ENCODE peak calls at places on chromosome 1, in four cellular contexts. D, C, F and I are unnamed samples.

GRCh38 chr1:83857705-83858104 is 141.2 kb downstream of the TTLL7 start:
- DNase-seq in D (no peak), C (no peak), F (no peak), I (no peak)

GRCh38 chr1:241250465-241250864 is 106.5 kb downstream of the RGS7 start:
- DNase-seq in D (no peak), C (no peak), F (no peak), I (no peak)

GRCh38 chr1:116489231-116489697 is 81.6 kb downstream of the CD58 start:
- DNase-seq in D (no peak), C (no peak), F (no peak), I (no peak)

GRCh38 chr1:112701227-112702066 is 5.5 kb downstream of the RHOC start:
- DNase-seq in D (no peak), C (no peak), F (no peak), I (no peak)

GRCh38 chr1:114668784-114669561 is 876 bp downstream of the DENND2C start:
- DNase-seq in D (no peak), C (no peak), F (no peak), I (no peak)

GRCh38 chr1:39326836-39327235 is 122.3 kb downstream of the MACF1 start:
- DNase-seq in D (no peak), C (no peak), F (no peak), I (no peak)

GRCh38 chr1:198278922-198279321 is 122.1 kb downstream of the NEK7 start:
- DNase-seq in D (no peak), C (no peak), F (no peak), I (no peak)

GRCh38 chr1:58264462-58264861 is 282.1 kb downstream of the OMA1 start:
- DNase-seq in D (no peak), C (no peak), F (no peak), I (no peak)

GRCh38 chr1:41282679-41283317 is 40.7 kb upstream of the SCMH1 start:
- DNase-seq in D (peak), C (no peak), F (no peak), I (peak)

GRCh38 chr1:17239420-17239819 is 9.5 kb upstream of the PADI3 start:
- DNase-seq in D (no peak), C (no peak), F (no peak), I (no peak)

GRCh38 chr1:47478090-47478489 is 40.2 kb downstream of the FOXD2 start:
- DNase-seq in D (no peak), C (no peak), F (peak), I (no peak)

GRCh38 chr1:206717237-206717989 is 32.7 kb downstream of the MAPKAPK2 start:
- DNase-seq in D (no peak), C (no peak), F (no peak), I (no peak)

GRCh38 chr1:63773815-63774616 is at the start of gene ROR1:
- DNase-seq in D (peak), C (peak), F (peak), I (no peak)

GRCh38 chr1:151839457-151840409 is at the start of gene C2CD4D:
- DNase-seq in D (peak), C (peak), F (peak), I (peak)

GRCh38 chr1:47703981-47704596 is 266.2 kb downstream of the FOXD2 start:
- DNase-seq in D (no peak), C (no peak), F (no peak), I (no peak)

GRCh38 chr1:172813330-172813729 is 154.4 kb downstream of the FASLG start:
- DNase-seq in D (no peak), C (no peak), F (no peak), I (no peak)

GRCh38 chr1:3069491-3070303 is 694 bp downstream of the PRDM16 start:
- DNase-seq in D (no peak), C (peak), F (no peak), I (no peak)
- TF ChIP-seq CTCF in D (no peak), C (peak), F (no peak), I (no peak)

DNA sequence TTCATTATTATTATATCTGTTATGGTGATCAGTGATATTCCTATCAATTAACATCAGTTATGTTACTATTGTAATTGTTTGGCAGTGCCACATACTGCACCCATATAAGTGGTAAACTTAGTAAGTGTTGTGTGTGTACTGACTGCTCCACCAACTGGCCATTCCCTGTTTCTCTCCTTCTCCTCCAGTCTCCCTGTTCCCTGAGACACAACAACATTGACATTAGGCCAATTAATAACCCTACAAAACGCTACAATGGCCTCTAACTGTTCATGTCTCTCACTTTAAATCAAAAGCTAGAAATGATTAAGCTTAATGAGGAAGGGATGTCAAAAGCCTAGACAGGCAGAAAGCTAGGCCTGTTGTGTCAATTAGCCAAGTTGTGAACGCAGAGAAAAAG is 6.6 kb upstream of the THRAP3 start:
- DNase-seq in D (no peak), C (no peak), F (no peak), I (no peak)
- TF ChIP-seq CTCF in D (no peak), C (peak), F (no peak), I (no peak)

DNA sequence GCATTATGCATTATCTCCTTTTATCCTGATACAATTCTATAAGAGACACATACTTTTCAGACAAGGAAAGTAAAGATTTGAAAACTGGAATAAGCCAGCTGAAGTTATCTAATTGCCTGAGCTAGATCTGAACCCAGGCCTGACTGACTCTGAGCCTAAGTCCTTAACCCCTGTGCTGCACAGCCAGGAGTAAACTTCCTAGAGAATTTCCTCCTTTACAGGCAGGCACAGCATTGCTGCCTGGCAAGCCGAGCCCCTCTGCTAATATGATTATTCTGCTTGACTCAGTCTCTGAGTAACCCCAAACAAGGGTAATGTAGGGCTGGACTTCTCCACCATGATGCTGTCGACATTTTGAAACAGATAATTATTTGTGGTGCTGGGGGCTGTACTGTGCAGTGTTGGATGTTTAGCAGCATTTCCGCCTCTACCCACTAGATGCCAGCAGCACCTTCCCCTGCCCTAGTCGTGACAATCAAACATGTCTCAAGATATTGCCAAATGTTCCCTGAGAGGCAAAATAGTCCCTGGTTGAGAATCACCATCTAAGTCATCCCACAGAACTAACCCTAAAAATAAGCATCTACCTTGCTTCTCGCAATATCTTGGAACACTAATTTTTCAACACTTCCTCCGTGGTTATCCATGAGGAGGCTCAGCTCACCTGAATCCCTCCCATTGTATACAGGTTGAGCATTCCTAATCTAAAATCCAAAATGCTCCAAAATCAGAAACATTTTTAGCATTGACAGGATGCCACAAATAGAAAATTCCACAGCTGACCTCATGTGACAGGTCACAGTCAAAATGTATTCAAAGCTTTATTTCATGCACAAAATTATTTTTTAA is 18.5 kb downstream of the CAMK1G start:
- DNase-seq in D (no peak), C (no peak), F (no peak), I (no peak)
- TF ChIP-seq CTCF in D (peak), C (peak), F (no peak), I (no peak)

GRCh38 chr1:220786057-220786336 is 716 bp upstream of the MTARC1 start:
- DNase-seq in D (no peak), C (peak), F (no peak), I (no peak)

GRCh38 chr1:220785166-220786056 is 1.3 kb upstream of the MTARC1 start:
- DNase-seq in D (no peak), C (no peak), F (no peak), I (no peak)

GRCh38 chr1:220787069-220787614 is 429 bp downstream of the MTARC1 start:
- DNase-seq in D (no peak), C (no peak), F (no peak), I (no peak)

GRCh38 chr1:220788146-220788545 is 1.4 kb downstream of the MTARC1 start:
- DNase-seq in D (no peak), C (no peak), F (no peak), I (no peak)

DNA sequence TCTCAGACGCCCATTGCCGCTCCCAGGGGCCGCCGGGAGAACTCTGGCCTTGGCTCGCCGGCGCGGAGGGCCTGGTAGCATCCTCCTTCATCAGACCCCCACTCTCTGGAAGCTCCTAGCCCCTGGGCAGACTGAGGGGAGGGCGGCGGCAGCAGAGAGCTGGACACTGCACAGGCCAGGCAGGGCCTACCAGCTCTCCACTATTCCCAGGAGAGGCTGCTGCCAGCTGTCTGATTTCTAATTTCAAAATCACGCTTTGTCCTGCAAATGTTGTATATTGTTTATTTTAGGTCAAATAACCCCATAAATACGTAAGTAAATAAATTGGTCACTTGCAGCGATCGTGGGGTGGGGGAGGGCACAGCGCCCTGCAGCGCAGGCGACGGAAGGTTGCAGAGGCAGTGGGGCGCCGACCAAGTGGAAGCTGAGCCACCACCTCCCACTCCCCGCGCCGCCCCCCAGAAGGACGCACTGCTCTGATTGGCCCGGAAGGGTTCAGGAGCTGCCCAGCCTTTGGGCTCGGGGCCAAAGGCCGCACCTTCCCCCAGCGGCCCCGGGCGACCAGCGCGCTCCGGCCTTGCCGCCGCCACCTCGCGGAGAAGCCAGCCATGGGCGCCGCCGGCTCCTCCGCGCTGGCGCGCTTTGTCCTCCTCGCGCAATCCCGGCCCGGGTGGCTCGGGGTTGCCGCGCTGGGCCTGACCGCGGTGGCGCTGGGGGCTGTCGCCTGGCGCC is at the start of gene MTARC1:
- DNase-seq in D (peak), C (peak), F (no peak), I (no peak)
- TF ChIP-seq CTCF in D (no peak), C (peak), F (no peak), I (no peak)

DNA sequence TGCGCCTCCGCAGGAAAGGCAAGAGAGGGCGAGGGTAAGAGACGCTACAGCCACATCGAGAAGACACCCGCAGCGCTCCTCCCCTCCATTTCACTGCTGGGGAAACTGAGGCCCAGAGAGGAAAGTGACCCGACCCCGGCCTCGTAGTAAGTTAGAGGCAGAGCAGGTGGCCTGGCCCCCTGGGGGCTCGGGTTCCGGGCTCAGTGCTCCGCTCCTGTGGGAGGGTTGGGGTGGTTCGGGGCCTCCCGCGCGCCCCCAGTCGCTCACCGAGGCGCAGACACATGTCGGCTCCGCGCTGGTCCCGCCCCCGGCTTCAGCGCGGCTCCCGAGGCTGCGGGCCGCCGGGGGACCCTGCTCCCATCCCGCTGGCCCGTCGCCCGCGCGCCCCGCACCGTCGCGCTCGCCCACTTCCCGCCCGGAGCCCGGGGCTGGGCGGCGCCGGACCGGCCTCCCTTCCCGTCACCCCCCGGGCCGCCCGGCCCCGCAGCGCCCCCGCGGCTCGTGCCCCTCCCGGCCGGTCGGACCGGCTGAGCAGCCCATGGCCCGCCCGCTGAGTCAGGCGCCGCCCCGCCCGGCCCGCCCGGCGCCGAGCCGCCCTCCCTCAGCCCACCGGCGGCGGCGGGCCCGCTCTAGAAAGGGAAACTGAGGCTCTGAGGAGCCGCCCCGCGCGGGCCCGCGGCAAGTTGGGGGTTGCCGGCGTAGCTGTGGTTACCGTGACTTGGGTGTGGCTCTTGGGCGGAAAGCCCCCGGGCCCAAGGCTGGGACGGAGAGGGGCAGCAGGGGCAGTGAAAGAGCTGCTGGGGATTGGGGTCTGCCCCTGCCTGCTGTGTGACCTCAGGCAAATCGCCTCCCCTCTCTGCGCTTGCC is at the start of gene TMEM54:
- DNase-seq in D (peak), C (peak), F (peak), I (no peak)
- TF ChIP-seq CTCF in D (no peak), C (no peak), F (no peak), I (no peak)

DNA sequence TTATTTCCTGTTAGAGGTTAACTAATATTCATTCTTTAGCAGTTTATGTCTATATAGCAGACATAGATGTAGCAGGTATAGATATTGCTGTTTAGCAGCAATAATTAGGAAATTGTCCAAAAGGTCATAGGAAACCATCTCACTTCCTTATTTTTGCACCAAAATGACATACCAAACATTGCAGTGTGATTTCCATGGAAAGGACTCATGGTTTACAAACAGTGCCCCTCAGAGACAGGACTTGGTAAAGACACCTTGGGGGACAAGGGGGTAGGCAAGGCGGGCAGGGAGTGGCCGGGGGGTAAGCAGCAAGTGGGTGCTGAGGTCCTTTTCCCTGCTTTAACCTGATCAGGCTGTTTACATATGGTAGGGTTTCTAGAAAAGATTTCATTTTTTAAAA is 30.5 kb downstream of the BATF3 start:
- DNase-seq in D (no peak), C (no peak), F (no peak), I (no peak)
- TF ChIP-seq CTCF in D (no peak), C (peak), F (no peak), I (no peak)

DNA sequence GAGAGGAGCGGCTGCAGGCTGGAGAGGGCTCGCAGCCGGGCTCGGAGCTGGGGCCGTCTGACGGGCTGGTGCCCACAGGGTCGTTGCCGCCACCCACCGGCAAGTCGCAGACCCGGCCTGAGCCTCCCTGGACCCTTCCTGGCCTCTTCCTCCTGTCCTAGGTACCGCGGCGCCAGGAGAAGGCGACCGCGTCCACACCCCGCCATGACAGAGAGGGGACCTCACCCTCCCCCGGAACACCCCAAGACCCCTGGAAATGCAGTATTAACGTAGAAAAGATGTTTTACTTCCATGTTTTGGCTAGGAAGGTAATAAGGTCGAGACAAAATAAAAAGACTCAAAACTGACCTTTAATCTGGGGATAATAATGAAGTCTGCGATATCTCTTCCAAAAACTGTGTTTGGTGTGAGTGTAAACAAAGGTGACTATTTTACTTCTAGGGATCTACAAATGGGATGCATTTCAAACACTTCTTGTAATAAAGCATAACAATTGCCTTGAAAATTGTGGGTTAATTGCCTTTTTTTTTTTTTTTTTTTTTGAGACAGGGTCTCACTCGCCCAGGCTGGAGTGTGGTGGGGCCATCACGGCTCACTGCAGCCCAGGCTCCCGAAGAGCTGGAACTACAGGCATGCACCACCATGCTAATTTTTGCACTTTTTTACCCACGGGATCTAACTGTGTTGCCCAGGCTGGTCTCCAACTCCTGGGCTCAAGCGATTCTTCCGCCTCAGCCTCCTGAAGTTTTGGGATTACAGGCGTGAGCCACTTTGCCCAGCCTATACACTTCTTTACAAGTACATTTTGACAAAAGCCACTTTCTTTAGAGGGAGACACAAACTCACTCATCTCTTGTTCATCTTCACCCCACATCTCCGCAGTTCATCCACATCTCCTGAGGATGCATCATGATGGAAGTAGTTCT is 838 bp upstream of the RSRP1 start:
- DNase-seq in D (no peak), C (no peak), F (no peak), I (no peak)
- TF ChIP-seq CTCF in D (peak), C (no peak), F (no peak), I (no peak)

DNA sequence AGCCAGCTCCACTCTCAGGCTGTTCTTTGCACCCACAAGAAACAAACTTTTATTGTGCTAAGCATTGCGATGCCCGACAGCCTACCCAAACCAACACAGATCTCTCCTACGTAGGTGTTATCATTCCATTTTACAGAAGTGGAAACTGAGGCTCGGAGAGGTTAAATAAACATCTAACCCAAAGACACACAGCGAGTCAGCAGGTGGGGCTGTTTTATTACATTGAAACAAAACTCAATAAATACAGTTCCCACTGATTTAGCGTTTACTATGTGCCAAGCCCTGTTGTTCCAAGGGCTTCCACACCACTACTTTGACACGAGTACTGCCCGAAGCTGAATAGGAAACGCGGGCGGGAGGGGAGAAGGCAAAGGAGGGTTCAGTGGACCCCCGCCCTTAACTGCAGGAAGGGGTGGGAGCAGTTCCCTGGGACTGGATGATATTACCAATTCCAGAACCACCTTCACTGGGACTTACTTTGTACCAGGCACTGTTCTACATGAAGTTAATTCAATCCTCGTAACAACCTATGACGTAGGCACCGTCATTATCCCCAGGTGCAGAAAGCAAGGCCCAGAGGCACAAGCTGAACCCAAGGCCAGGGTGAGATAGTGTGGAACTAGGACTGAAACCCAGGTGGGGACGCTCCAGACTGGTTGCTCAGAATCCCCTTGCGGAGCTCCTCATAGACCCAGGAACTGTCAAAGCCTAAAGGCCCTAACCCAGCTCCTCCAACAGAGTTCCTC is 19.3 kb upstream of the ALDH4A1 start:
- DNase-seq in D (no peak), C (no peak), F (no peak), I (no peak)
- TF ChIP-seq CTCF in D (no peak), C (peak), F (no peak), I (no peak)